ENCODE peak calls at places on chromosomes 2 and 18, in four cellular contexts. F, U, N and R are unnamed samples.
A peak's percentile ranks its signal among the peaks of the same experiment; 100 is the strongest.

GRCh38 chr2:122627388-122627787 is 871.9 kb downstream of the TSN start:
- DNase-seq in F (no peak), U (no peak), N (no peak), R (no peak)

GRCh38 chr2:237896507-237896892 is 37.1 kb downstream of the RAMP1 start:
- DNase-seq in F (no peak), U (no peak), N (no peak), R (no peak)

GRCh38 chr2:190679813-190680591 is 31.1 kb downstream of the NAB1 start:
- DNase-seq in F (peak; percentile 73), U (peak; percentile 23), N (peak; percentile 27), R (peak; percentile 18)

GRCh38 chr2:191453756-191454155 is 208.6 kb downstream of the MYO1B start:
- DNase-seq in F (no peak), U (no peak), N (no peak), R (no peak)

GRCh38 chr2:136297312-136297711 is 179.4 kb upstream of the CXCR4 start:
- DNase-seq in F (no peak), U (no peak), N (no peak), R (no peak)

GRCh38 chr2:44934024-44934423 is 7.5 kb upstream of the SIX3 start:
- DNase-seq in F (no peak), U (no peak), N (no peak), R (no peak)

GRCh38 chr2:171522057-171522803 is at the start of gene CYBRD1:
- DNase-seq in F (peak; percentile 62), U (peak; percentile 45), N (peak; percentile 90), R (peak; percentile 89)

GRCh38 chr2:8345200-8345599 is 336.7 kb upstream of the ID2 start:
- DNase-seq in F (peak; percentile 52), U (no peak), N (no peak), R (no peak)

GRCh38 chr18:73136134-73136533 is 268.3 kb upstream of the NETO1 start:
- DNase-seq in F (no peak), U (peak; percentile 2), N (no peak), R (no peak)

GRCh38 chr2:135913726-135914365 is 37.6 kb upstream of the MCM6 start:
- DNase-seq in F (no peak), U (peak; percentile 12), N (peak; percentile 16), R (no peak)

GRCh38 chr2:176682278-176682677 is 413.0 kb downstream of the MTX2 start:
- DNase-seq in F (no peak), U (no peak), N (no peak), R (no peak)

GRCh38 chr2:98036349-98037000 is 40.7 kb upstream of the TMEM131 start:
- DNase-seq in F (no peak), U (no peak), N (peak; percentile 48), R (no peak)

GRCh38 chr2:27003857-27004256 is 28.9 kb upstream of the TMEM214 start:
- DNase-seq in F (no peak), U (no peak), N (no peak), R (no peak)

GRCh38 chr2:236578980-236579745 is 9.5 kb downstream of the ACKR3 start:
- DNase-seq in F (no peak), U (no peak), N (no peak), R (no peak)

GRCh38 chr18:49591775-49592174 is 29.9 kb downstream of the LIPG start:
- DNase-seq in F (no peak), U (no peak), N (no peak), R (no peak)

GRCh38 chr2:92073036-92073814 is 2798.0 kb upstream of the TEKT4 start:
- DNase-seq in F (no peak), U (no peak), N (no peak), R (peak; percentile 10)

GRCh38 chr2:196372811-196373664 is 201.7 kb upstream of the STK17B start:
- DNase-seq in F (no peak), U (no peak), N (no peak), R (no peak)

GRCh38 chr18:41966943-41967342 is 11.9 kb downstream of the PIK3C3 start:
- DNase-seq in F (no peak), U (no peak), N (no peak), R (peak; percentile 38)

GRCh38 chr18:13684546-13684945 is 41.8 kb downstream of the FAM210A start:
- DNase-seq in F (no peak), U (no peak), N (no peak), R (no peak)

GRCh38 chr2:20609349-20609994 is 41.4 kb downstream of the HS1BP3 start:
- DNase-seq in F (no peak), U (no peak), N (peak; percentile 74), R (peak; percentile 73)

GRCh38 chr2:176110975-176111663 is 4.0 kb downstream of the HOXD11 start:
- DNase-seq in F (no peak), U (peak; percentile 68), N (no peak), R (peak; percentile 39)